ENCODE peak calls at places on chromosomes 7 and 10, in five cellular contexts. Z, A, X, B and V are unnamed samples.

GRCh38 chr10:100788027-100788900 is 42.9 kb downstream of the PAX2 start:
- DNase-seq in Z (no peak), A (no peak), X (no peak), B (no peak), V (peak)

GRCh38 chr7:148672041-148672440 is 26.7 kb upstream of the CUL1 start:
- DNase-seq in Z (no peak), A (no peak), X (no peak), B (no peak), V (no peak)

GRCh38 chr10:6713716-6714115 is 133.6 kb upstream of the PRKCQ start:
- DNase-seq in Z (no peak), A (no peak), X (no peak), B (no peak), V (peak)

GRCh38 chr7:147197006-147197405 is 1080.4 kb downstream of the CNTNAP2 start:
- DNase-seq in Z (no peak), A (peak), X (no peak), B (no peak), V (no peak)

GRCh38 chr7:94655562-94655883 is 410 bp downstream of the SGCE start:
- DNase-seq in Z (no peak), A (no peak), X (no peak), B (no peak), V (peak)

GRCh38 chr7:2644514-2645273 is 12.9 kb downstream of the TTYH3 start:
- DNase-seq in Z (no peak), A (no peak), X (no peak), B (no peak), V (no peak)

GRCh38 chr7:48274662-48275061 is 103.4 kb downstream of the ABCA13 start:
- DNase-seq in Z (no peak), A (no peak), X (no peak), B (no peak), V (no peak)

GRCh38 chr7:26658080-26658697 is 206.2 kb downstream of the SKAP2 start:
- DNase-seq in Z (no peak), A (no peak), X (no peak), B (no peak), V (peak)

GRCh38 chr10:28375399-28376354 is 72.8 kb upstream of the MPP7 start:
- DNase-seq in Z (no peak), A (no peak), X (no peak), B (no peak), V (peak)

GRCh38 chr10:3801558-3802192 is 16.7 kb upstream of the KLF6 start:
- DNase-seq in Z (no peak), A (no peak), X (no peak), B (no peak), V (no peak)

GRCh38 chr7:38905026-38905759 is 3.8 kb downstream of the VPS41 start:
- DNase-seq in Z (no peak), A (no peak), X (no peak), B (no peak), V (no peak)

DNA sequence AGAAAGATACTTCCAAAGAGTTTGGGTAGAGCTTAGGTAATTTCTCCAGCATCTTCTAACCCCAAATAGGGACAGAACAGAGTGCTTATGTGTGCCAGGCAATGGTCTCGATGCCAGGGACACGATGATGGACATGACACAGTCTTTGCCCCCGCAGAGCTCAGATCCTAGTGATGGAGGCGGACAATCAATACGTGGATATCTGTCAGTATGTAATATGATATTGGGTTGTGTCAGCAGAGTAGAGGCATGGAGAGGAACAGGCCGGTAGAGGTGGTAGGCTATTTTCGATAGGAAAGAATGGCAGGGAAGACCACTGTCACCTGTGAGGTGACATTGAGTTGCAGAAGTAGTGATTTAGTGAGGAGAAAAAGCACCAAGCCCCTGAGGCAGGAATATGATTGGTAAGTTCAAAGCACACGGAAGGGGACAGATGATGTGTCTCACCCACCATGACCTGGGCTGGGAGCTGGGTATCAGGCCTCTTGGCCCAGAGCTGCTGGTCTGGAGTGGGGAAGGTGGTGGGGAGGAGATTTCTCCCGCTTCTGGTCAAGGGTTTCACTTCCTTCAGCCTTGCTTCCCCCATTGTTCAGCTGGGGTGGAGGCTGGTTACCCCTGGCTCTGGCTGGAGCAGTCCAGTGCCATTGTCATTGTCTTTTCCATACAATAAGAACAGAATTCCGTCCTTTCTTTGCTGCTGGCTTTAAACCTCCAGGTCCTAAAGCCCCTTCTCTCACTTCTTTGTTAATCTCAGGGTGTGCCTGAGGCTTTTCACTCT is 36.0 kb upstream of the SRGN start:
- DNase-seq in Z (no peak), A (no peak), X (no peak), B (no peak), V (peak)
- H3K27ac ChIP-seq in Z (peak), A (no peak), X (no peak), B (no peak), V (no peak)

DNA sequence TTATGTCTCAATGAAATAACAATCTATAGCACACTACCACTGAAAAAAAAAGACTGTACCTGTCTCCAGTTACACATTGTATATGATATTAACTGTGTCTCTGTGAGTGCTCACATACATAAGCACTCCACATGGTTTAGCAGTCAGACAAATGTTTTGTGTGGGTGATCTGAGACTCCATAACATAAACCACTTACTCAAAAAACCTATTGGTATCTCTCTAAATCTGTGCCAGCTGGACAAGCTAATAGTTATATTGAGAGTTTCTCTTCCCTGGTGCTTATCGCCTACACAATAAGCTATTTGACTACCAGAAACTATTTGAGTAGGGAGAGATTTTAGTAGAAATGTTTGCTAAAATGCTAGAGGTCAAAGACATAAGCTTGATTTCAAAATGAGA is 190.1 kb upstream of the AGR3 start:
- DNase-seq in Z (no peak), A (no peak), X (no peak), B (no peak), V (no peak)
- TF ChIP-seq CREB1 in Z (peak), A (no peak), X (no peak), B (no peak), V (no peak)

DNA sequence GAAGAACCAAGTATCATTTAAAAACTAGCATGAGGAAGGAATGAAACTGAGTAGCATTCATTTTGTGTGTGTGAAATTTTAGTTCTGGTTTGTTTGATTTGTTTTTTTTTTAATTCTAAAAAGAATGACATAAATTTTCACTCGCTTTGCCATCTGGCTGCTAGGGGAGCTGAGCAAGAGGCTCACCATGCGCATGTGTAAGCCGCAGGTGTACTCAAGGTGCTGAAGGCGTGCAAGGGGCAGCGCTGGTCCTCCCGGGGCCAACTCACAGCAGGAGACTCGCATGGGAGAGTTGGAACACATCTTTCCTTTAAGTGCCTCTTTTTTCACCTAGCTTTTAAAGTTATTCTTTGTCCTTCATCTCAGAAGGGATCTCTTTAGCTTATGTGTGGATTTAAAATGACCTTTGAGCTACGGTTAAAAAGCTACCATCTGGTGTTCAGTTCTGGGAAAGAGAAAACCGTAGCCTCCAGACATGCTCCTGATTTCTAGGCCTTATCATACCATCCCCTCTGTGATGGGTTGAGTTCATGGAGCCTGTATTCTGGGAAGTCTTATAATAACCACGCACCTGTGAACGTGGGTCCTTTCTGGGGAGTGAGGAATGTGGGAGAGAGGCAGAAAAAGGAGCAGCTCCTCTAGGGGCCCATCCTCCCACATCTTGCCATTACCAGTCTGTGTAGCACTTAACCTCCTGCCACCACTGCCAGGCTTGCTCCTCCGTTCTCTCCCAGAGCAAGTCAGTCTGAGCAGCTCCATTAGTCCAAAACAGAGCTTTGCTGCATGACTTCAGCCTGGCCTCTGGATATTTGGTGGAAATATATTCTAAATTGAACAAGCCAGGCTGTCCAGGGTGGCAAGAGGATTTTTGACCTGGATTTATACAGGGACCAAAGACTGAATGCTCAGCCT is 61.9 kb downstream of the KLHDC10 start:
- DNase-seq in Z (no peak), A (no peak), X (peak), B (no peak), V (no peak)
- H3K27ac ChIP-seq in Z (no peak), A (no peak), X (peak), B (no peak), V (peak)

DNA sequence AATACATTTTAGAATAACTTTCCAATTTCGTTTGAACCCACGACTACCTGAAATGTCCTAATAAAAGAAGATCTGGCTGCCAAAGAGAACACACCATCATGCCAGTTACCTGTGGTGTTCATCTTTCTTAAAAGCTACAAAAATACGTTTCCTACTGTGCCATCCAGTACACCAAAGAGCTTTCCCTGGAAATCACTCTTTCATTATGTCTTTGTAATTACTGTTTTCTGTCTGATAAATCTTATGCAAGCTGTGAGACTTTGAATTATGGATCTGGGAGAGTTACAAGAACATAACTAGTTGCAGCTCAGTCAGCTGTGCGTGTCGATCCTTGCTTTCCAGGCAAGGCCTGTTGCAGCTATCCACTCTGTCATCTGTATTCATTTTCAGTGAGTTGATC is 12.5 kb upstream of the POM121L12 start:
- DNase-seq in Z (no peak), A (no peak), X (no peak), B (no peak), V (no peak)
- TF ChIP-seq CREB1 in Z (no peak), A (no peak), X (no peak), B (no peak), V (no peak)

GRCh38 chr10:23384364-23384763 is 39.8 kb upstream of the C10orf67 start:
- DNase-seq in Z (no peak), A (no peak), X (no peak), B (no peak), V (no peak)
- H3K27ac ChIP-seq in Z (no peak), A (no peak), X (no peak), B (no peak), V (no peak)